ENCODE peak calls at places on chromosomes 7 and 10, in nine cellular contexts. One of them, this sample, is unnamed.

GRCh38 chr10:122879339-122880273 is at the start of gene FAM24B:
- DNase-seq in GM23338: peak; percentile 98
- DNase-seq in NCI-H1105 treated with DMSO at 0.1 percent for 48 hours: peak; percentile 93
- DNase-seq in WERI-Rb-1: peak; percentile 88
- DNase-seq in AML-193: peak; percentile 68
- DNase-seq in SK-N-DZ: peak; percentile 99
- DNase-seq in A549: peak; percentile 88
- DNase-seq in RWPE1: peak; percentile 98
- DNase-seq in RPMI7951: peak; percentile 96
- DNase-seq in this sample: peak; percentile 97

GRCh38 chr7:156514851-156515250 is 125.7 kb upstream of the RNF32 start:
- DNase-seq in A549: no peak
- DNase-seq in WERI-Rb-1: no peak
- DNase-seq in AML-193: no peak
- DNase-seq in NCI-H1105 treated with DMSO at 0.1 percent for 48 hours: no peak
- DNase-seq in RPMI7951: no peak
- DNase-seq in GM23338: no peak
- DNase-seq in RWPE1: no peak
- DNase-seq in SK-N-DZ: no peak
- DNase-seq in this sample: no peak

GRCh38 chr7:55951637-55952351 is at the start of gene MRPS17:
- DNase-seq in RWPE1: peak; percentile 99
- DNase-seq in RPMI7951: peak; percentile 87
- DNase-seq in GM23338: peak; percentile 97
- DNase-seq in AML-193: peak; percentile 78
- DNase-seq in WERI-Rb-1: peak; percentile 91
- DNase-seq in SK-N-DZ: peak; percentile 91
- DNase-seq in NCI-H1105 treated with DMSO at 0.1 percent for 48 hours: peak; percentile 81
- DNase-seq in A549: peak; percentile 97
- DNase-seq in this sample: peak; percentile 77

GRCh38 chr7:22943997-22944396 is 69.9 kb downstream of the HYCC1 start:
- DNase-seq in NCI-H1105 treated with DMSO at 0.1 percent for 48 hours: no peak
- DNase-seq in AML-193: no peak
- DNase-seq in GM23338: peak; percentile 43
- DNase-seq in A549: no peak
- DNase-seq in SK-N-DZ: no peak
- DNase-seq in WERI-Rb-1: no peak
- DNase-seq in RPMI7951: peak; percentile 49
- DNase-seq in RWPE1: no peak
- DNase-seq in this sample: no peak

GRCh38 chr7:156650042-156650441 is 9.5 kb downstream of the RNF32 start:
- DNase-seq in RWPE1: peak; percentile 23
- DNase-seq in WERI-Rb-1: peak; percentile 66
- DNase-seq in A549: no peak
- DNase-seq in AML-193: no peak
- DNase-seq in NCI-H1105 treated with DMSO at 0.1 percent for 48 hours: no peak
- DNase-seq in GM23338: peak; percentile 80
- DNase-seq in RPMI7951: peak; percentile 39
- DNase-seq in SK-N-DZ: no peak
- DNase-seq in this sample: no peak

GRCh38 chr7:142516038-142516501 is 233.2 kb upstream of the PRSS1 start:
- DNase-seq in GM23338: peak; percentile 83
- DNase-seq in SK-N-DZ: peak; percentile 77
- DNase-seq in NCI-H1105 treated with DMSO at 0.1 percent for 48 hours: peak; percentile 55
- DNase-seq in AML-193: peak; percentile 76
- DNase-seq in A549: peak; percentile 38
- DNase-seq in WERI-Rb-1: peak; percentile 53
- DNase-seq in RPMI7951: peak; percentile 70
- DNase-seq in RWPE1: peak; percentile 45
- DNase-seq in this sample: peak; percentile 22

GRCh38 chr7:98250789-98251188 is 1.2 kb downstream of the TECPR1 start:
- DNase-seq in GM23338: peak; percentile 44
- DNase-seq in AML-193: peak; percentile 33
- DNase-seq in NCI-H1105 treated with DMSO at 0.1 percent for 48 hours: peak; percentile 18
- DNase-seq in SK-N-DZ: no peak
- DNase-seq in WERI-Rb-1: peak; percentile 46
- DNase-seq in A549: no peak
- DNase-seq in RWPE1: no peak
- DNase-seq in RPMI7951: no peak
- DNase-seq in this sample: no peak

GRCh38 chr10:34698979-34699378 is 116.1 kb downstream of the PARD3 start:
- DNase-seq in A549: peak; percentile 63
- DNase-seq in AML-193: no peak
- DNase-seq in RPMI7951: peak; percentile 89
- DNase-seq in WERI-Rb-1: no peak
- DNase-seq in NCI-H1105 treated with DMSO at 0.1 percent for 48 hours: no peak
- DNase-seq in GM23338: no peak
- DNase-seq in RWPE1: peak; percentile 81
- DNase-seq in SK-N-DZ: no peak
- DNase-seq in this sample: peak; percentile 43

GRCh38 chr7:40147371-40148246 is 12.8 kb downstream of the SUGCT start:
- DNase-seq in NCI-H1105 treated with DMSO at 0.1 percent for 48 hours: no peak
- DNase-seq in SK-N-DZ: no peak
- DNase-seq in WERI-Rb-1: no peak
- DNase-seq in RPMI7951: peak; percentile 90
- DNase-seq in A549: no peak
- DNase-seq in GM23338: peak; percentile 49
- DNase-seq in RWPE1: no peak
- DNase-seq in AML-193: no peak
- DNase-seq in this sample: no peak

GRCh38 chr10:96377816-96378294 is 19.1 kb upstream of the OPALIN start:
- DNase-seq in GM23338: no peak
- DNase-seq in WERI-Rb-1: no peak
- DNase-seq in RPMI7951: no peak
- DNase-seq in SK-N-DZ: no peak
- DNase-seq in NCI-H1105 treated with DMSO at 0.1 percent for 48 hours: no peak
- DNase-seq in AML-193: no peak
- DNase-seq in RWPE1: no peak
- DNase-seq in A549: no peak
- DNase-seq in this sample: no peak

GRCh38 chr7:96273716-96274115 is 48.2 kb downstream of the SLC25A13 start:
- DNase-seq in AML-193: no peak
- DNase-seq in SK-N-DZ: no peak
- DNase-seq in NCI-H1105 treated with DMSO at 0.1 percent for 48 hours: no peak
- DNase-seq in WERI-Rb-1: no peak
- DNase-seq in GM23338: no peak
- DNase-seq in A549: no peak
- DNase-seq in RPMI7951: no peak
- DNase-seq in RWPE1: no peak
- DNase-seq in this sample: no peak

GRCh38 chr7:2567663-2568238 is 9.0 kb downstream of the IQCE start:
- DNase-seq in SK-N-DZ: peak; percentile 42
- DNase-seq in WERI-Rb-1: no peak
- DNase-seq in AML-193: peak; percentile 10
- DNase-seq in RPMI7951: peak; percentile 39
- DNase-seq in NCI-H1105 treated with DMSO at 0.1 percent for 48 hours: no peak
- DNase-seq in GM23338: peak; percentile 76
- DNase-seq in A549: no peak
- DNase-seq in RWPE1: no peak
- DNase-seq in this sample: no peak

GRCh38 chr7:26686448-26686981 is 177.9 kb downstream of the SKAP2 start:
- DNase-seq in A549: no peak
- DNase-seq in WERI-Rb-1: peak; percentile 45
- DNase-seq in GM23338: peak; percentile 76
- DNase-seq in SK-N-DZ: peak; percentile 31
- DNase-seq in RPMI7951: peak; percentile 81
- DNase-seq in AML-193: peak; percentile 52
- DNase-seq in NCI-H1105 treated with DMSO at 0.1 percent for 48 hours: peak; percentile 61
- DNase-seq in RWPE1: no peak
- DNase-seq in this sample: no peak

GRCh38 chr7:29265208-29265923 is 70.8 kb downstream of the CHN2 start:
- DNase-seq in GM23338: no peak
- DNase-seq in WERI-Rb-1: no peak
- DNase-seq in AML-193: peak; percentile 8
- DNase-seq in RWPE1: peak; percentile 67
- DNase-seq in RPMI7951: peak; percentile 24
- DNase-seq in A549: no peak
- DNase-seq in NCI-H1105 treated with DMSO at 0.1 percent for 48 hours: no peak
- DNase-seq in SK-N-DZ: no peak
- DNase-seq in this sample: no peak

GRCh38 chr7:98866765-98867164 is 3.0 kb downstream of the TMEM130 start:
- DNase-seq in AML-193: no peak
- DNase-seq in NCI-H1105 treated with DMSO at 0.1 percent for 48 hours: no peak
- DNase-seq in GM23338: no peak
- DNase-seq in SK-N-DZ: no peak
- DNase-seq in RWPE1: no peak
- DNase-seq in A549: no peak
- DNase-seq in RPMI7951: no peak
- DNase-seq in WERI-Rb-1: no peak
- DNase-seq in this sample: no peak

GRCh38 chr7:101927389-101928306 is 110.2 kb downstream of the CUX1 start:
- DNase-seq in RPMI7951: peak; percentile 31
- DNase-seq in SK-N-DZ: no peak
- DNase-seq in AML-193: no peak
- DNase-seq in A549: no peak
- DNase-seq in WERI-Rb-1: no peak
- DNase-seq in NCI-H1105 treated with DMSO at 0.1 percent for 48 hours: no peak
- DNase-seq in RWPE1: no peak
- DNase-seq in GM23338: peak; percentile 48
- DNase-seq in this sample: no peak

GRCh38 chr10:55734112-55734511 is 626.9 kb downstream of the ZWINT start:
- DNase-seq in RWPE1: no peak
- DNase-seq in RPMI7951: no peak
- DNase-seq in SK-N-DZ: no peak
- DNase-seq in NCI-H1105 treated with DMSO at 0.1 percent for 48 hours: no peak
- DNase-seq in GM23338: no peak
- DNase-seq in A549: no peak
- DNase-seq in WERI-Rb-1: no peak
- DNase-seq in AML-193: peak; percentile 59
- DNase-seq in this sample: no peak

GRCh38 chr10:87625658-87626057 is 34.0 kb upstream of the PAPSS2 start:
- DNase-seq in AML-193: no peak
- DNase-seq in A549: no peak
- DNase-seq in RWPE1: no peak
- DNase-seq in NCI-H1105 treated with DMSO at 0.1 percent for 48 hours: no peak
- DNase-seq in GM23338: peak; percentile 69
- DNase-seq in RPMI7951: no peak
- DNase-seq in WERI-Rb-1: no peak
- DNase-seq in SK-N-DZ: no peak
- DNase-seq in this sample: no peak

GRCh38 chr10:84365339-84365881 is 37.0 kb downstream of the CCSER2 start:
- DNase-seq in RWPE1: no peak
- DNase-seq in SK-N-DZ: no peak
- DNase-seq in RPMI7951: no peak
- DNase-seq in GM23338: no peak
- DNase-seq in NCI-H1105 treated with DMSO at 0.1 percent for 48 hours: no peak
- DNase-seq in A549: no peak
- DNase-seq in AML-193: no peak
- DNase-seq in WERI-Rb-1: no peak
- DNase-seq in this sample: no peak

GRCh38 chr10:124073642-124074377 is 19.6 kb downstream of the CHST15 start:
- DNase-seq in RPMI7951: no peak
- DNase-seq in SK-N-DZ: no peak
- DNase-seq in GM23338: no peak
- DNase-seq in NCI-H1105 treated with DMSO at 0.1 percent for 48 hours: no peak
- DNase-seq in RWPE1: no peak
- DNase-seq in WERI-Rb-1: no peak
- DNase-seq in A549: no peak
- DNase-seq in AML-193: no peak
- DNase-seq in this sample: no peak

GRCh38 chr10:78211476-78212110 is 177.9 kb downstream of the RPS24 start:
- DNase-seq in AML-193: peak; percentile 40
- DNase-seq in RPMI7951: peak; percentile 48
- DNase-seq in RWPE1: no peak
- DNase-seq in WERI-Rb-1: peak; percentile 58
- DNase-seq in A549: peak; percentile 38
- DNase-seq in GM23338: peak; percentile 35
- DNase-seq in NCI-H1105 treated with DMSO at 0.1 percent for 48 hours: no peak
- DNase-seq in SK-N-DZ: peak; percentile 65
- DNase-seq in this sample: peak; percentile 21

GRCh38 chr7:149414745-149415390 is 46.0 kb downstream of the ZNF777 start:
- DNase-seq in A549: no peak
- DNase-seq in AML-193: no peak
- DNase-seq in WERI-Rb-1: no peak
- DNase-seq in RPMI7951: no peak
- DNase-seq in GM23338: peak; percentile 90
- DNase-seq in SK-N-DZ: peak; percentile 24
- DNase-seq in NCI-H1105 treated with DMSO at 0.1 percent for 48 hours: no peak
- DNase-seq in RWPE1: no peak
- DNase-seq in this sample: no peak

GRCh38 chr7:123871998-123872867 is 27.3 kb downstream of the HYAL4 start:
- DNase-seq in AML-193: no peak
- DNase-seq in WERI-Rb-1: peak; percentile 67
- DNase-seq in RWPE1: peak; percentile 49
- DNase-seq in SK-N-DZ: peak; percentile 59
- DNase-seq in GM23338: peak; percentile 80
- DNase-seq in RPMI7951: peak; percentile 43
- DNase-seq in NCI-H1105 treated with DMSO at 0.1 percent for 48 hours: peak; percentile 55
- DNase-seq in A549: peak; percentile 31
- DNase-seq in this sample: no peak

GRCh38 chr7:86598311-86598710 is 45.4 kb upstream of the GRM3 start:
- DNase-seq in NCI-H1105 treated with DMSO at 0.1 percent for 48 hours: peak; percentile 22
- DNase-seq in WERI-Rb-1: peak; percentile 22
- DNase-seq in RWPE1: no peak
- DNase-seq in GM23338: peak; percentile 84
- DNase-seq in SK-N-DZ: peak; percentile 52
- DNase-seq in A549: no peak
- DNase-seq in RPMI7951: no peak
- DNase-seq in AML-193: no peak
- DNase-seq in this sample: no peak